ENCODE peak calls at places on chromosomes 3 and 15, in eight cellular contexts. T is WTC11; X is stimulated activated CD8-positive, alpha-beta memory T cell treated with anti-CD3 and anti-CD28 coated beads, Interleukin-15, amount 100 ng/mL, for 24 hours; W is central memory CD4-positive, alpha-beta T cell; A is activated naive CD8-positive, alpha-beta T cell treated with anti-CD3 and anti-CD28 coated beads, Interleukin-2, amount 50 U/mL, for 24 hours; Q is neural crest cell; V is Right ventricle myocardium superior; U is effector CD8-positive, alpha-beta T cell. D is an unnamed sample.

GRCh38 chr15:95826831-95827230 is 503.7 kb upstream of the NR2F2 start:
- DNase-seq in T (no peak), X (no peak), W (no peak), A (no peak), Q (no peak), V (no peak), U (no peak), D (no peak)

GRCh38 chr3:97793415-97794019 is 28.3 kb upstream of the CRYBG3 start:
- DNase-seq in T (no peak), X (no peak), W (peak), A (no peak), Q (no peak), V (no peak), U (no peak), D (peak)

GRCh38 chr15:98155356-98155755 is 194.9 kb downstream of the ARRDC4 start:
- DNase-seq in T (no peak), X (no peak), W (no peak), A (no peak), Q (no peak), V (no peak), U (no peak), D (no peak)

GRCh38 chr15:73704869-73705645 is 20.9 kb downstream of the CD276 start:
- DNase-seq in T (peak), X (peak), W (peak), A (peak), Q (peak), V (peak), U (peak), D (peak)

GRCh38 chr3:139202226-139202958 is 141.4 kb upstream of the MRPS22 start:
- DNase-seq in T (peak), X (no peak), W (no peak), A (no peak), Q (no peak), V (no peak), U (no peak), D (peak)

GRCh38 chr15:49196856-49197255 is 26.8 kb downstream of the GALK2 start:
- DNase-seq in T (no peak), X (no peak), W (no peak), A (no peak), Q (no peak), V (no peak), U (no peak), D (no peak)

GRCh38 chr3:173025941-173026340 is 115.1 kb downstream of the SPATA16 start:
- DNase-seq in T (no peak), X (no peak), W (no peak), A (no peak), Q (no peak), V (no peak), U (no peak), D (no peak)

GRCh38 chr3:133547432-133548041 is 25.9 kb upstream of the CDV3 start:
- DNase-seq in T (no peak), X (no peak), W (no peak), A (no peak), Q (no peak), V (no peak), U (no peak), D (no peak)

GRCh38 chr3:106097817-106098410 is 229.1 kb upstream of the CBLB start:
- DNase-seq in T (no peak), X (no peak), W (no peak), A (no peak), Q (no peak), V (no peak), U (no peak), D (no peak)

GRCh38 chr3:58008140-58009025 is at the start of gene FLNB:
- DNase-seq in T (peak), X (peak), W (peak), A (peak), Q (peak), V (peak), U (peak), D (no peak)

GRCh38 chr3:52128118-52128683 is 26.0 kb downstream of the POC1A start:
- DNase-seq in T (no peak), X (no peak), W (no peak), A (no peak), Q (no peak), V (no peak), U (no peak), D (no peak)

GRCh38 chr3:137103739-137104138 is 146.0 kb downstream of the IL20RB start:
- DNase-seq in T (no peak), X (no peak), W (no peak), A (no peak), Q (no peak), V (no peak), U (no peak), D (no peak)

GRCh38 chr3:120909602-120909878 is 1.5 kb downstream of the STXBP5L start:
- DNase-seq in T (peak), X (no peak), W (no peak), A (no peak), Q (peak), V (no peak), U (no peak), D (peak)

GRCh38 chr3:123758081-123758564 is 126.0 kb downstream of the MYLK start:
- DNase-seq in T (no peak), X (no peak), W (no peak), A (no peak), Q (no peak), V (no peak), U (no peak), D (peak)

GRCh38 chr15:62888628-62889027 is 153.9 kb upstream of the TPM1 start:
- DNase-seq in T (no peak), X (no peak), W (no peak), A (no peak), Q (no peak), V (no peak), U (no peak), D (no peak)

GRCh38 chr15:58553365-58553918 is 121.7 kb downstream of the LIPC start:
- DNase-seq in T (no peak), X (no peak), W (no peak), A (no peak), Q (no peak), V (no peak), U (no peak), D (peak)

GRCh38 chr3:71241981-71242552 is 341.5 kb downstream of the FOXP1 start:
- DNase-seq in T (no peak), X (no peak), W (no peak), A (no peak), Q (no peak), V (no peak), U (no peak), D (no peak)

GRCh38 chr15:46786886-46787285 is 930.4 kb upstream of the SEMA6D start:
- DNase-seq in T (no peak), X (no peak), W (no peak), A (no peak), Q (no peak), V (no peak), U (no peak), D (no peak)

GRCh38 chr15:91889143-91889815 is 35.8 kb downstream of the SLCO3A1 start:
- DNase-seq in T (no peak), X (no peak), W (no peak), A (no peak), Q (no peak), V (no peak), U (no peak), D (no peak)

GRCh38 chr15:55151621-55152020 is 45.1 kb downstream of the RSL24D1 start:
- DNase-seq in T (no peak), X (no peak), W (no peak), A (no peak), Q (no peak), V (no peak), U (no peak), D (no peak)

GRCh38 chr3:144085964-144086363 is 114.3 kb downstream of the DIPK2A start:
- DNase-seq in T (no peak), X (no peak), W (no peak), A (no peak), Q (no peak), V (no peak), U (no peak), D (no peak)

GRCh38 chr3:154111365-154111764 is 9.8 kb upstream of the ARHGEF26 start:
- DNase-seq in T (no peak), X (no peak), W (no peak), A (no peak), Q (no peak), V (no peak), U (no peak), D (no peak)

GRCh38 chr15:33393552-33393951 is 82.8 kb downstream of the RYR3 start:
- DNase-seq in T (no peak), X (no peak), W (no peak), A (no peak), Q (no peak), V (no peak), U (no peak), D (no peak)

GRCh38 chr15:85402195-85402921 is 22.0 kb downstream of the AKAP13 start:
- DNase-seq in T (no peak), X (no peak), W (no peak), A (no peak), Q (no peak), V (no peak), U (no peak), D (no peak)

GRCh38 chr3:13303410-13303809 is 116.7 kb downstream of the NUP210 start:
- DNase-seq in T (no peak), X (no peak), W (no peak), A (no peak), Q (no peak), V (peak), U (no peak), D (no peak)

GRCh38 chr3:37862712-37863551 is 1.3 kb downstream of the CTDSPL start:
- DNase-seq in T (no peak), X (no peak), W (no peak), A (no peak), Q (no peak), V (no peak), U (no peak), D (no peak)

GRCh38 chr3:89114841-89115223 is 7.4 kb downstream of the EPHA3 start:
- DNase-seq in T (no peak), X (no peak), W (no peak), A (no peak), Q (no peak), V (no peak), U (no peak), D (no peak)

GRCh38 chr3:159795776-159796175 is 192.9 kb upstream of the IL12A start:
- DNase-seq in T (no peak), X (no peak), W (no peak), A (no peak), Q (no peak), V (no peak), U (no peak), D (no peak)

GRCh38 chr3:60073942-60074341 is 1024.1 kb upstream of the CFAP20DC start:
- DNase-seq in T (no peak), X (no peak), W (no peak), A (no peak), Q (no peak), V (no peak), U (no peak), D (no peak)

GRCh38 chr3:64166584-64167155 is 58.6 kb downstream of the PRICKLE2 start:
- DNase-seq in T (peak), X (no peak), W (no peak), A (no peak), Q (no peak), V (no peak), U (no peak), D (no peak)

GRCh38 chr3:119401502-119402440 is 61.6 kb downstream of the TMEM39A start:
- DNase-seq in T (no peak), X (no peak), W (no peak), A (no peak), Q (peak), V (no peak), U (no peak), D (no peak)

GRCh38 chr3:174016186-174016585 is 618.6 kb downstream of the NLGN1 start:
- DNase-seq in T (no peak), X (no peak), W (no peak), A (no peak), Q (no peak), V (no peak), U (no peak), D (no peak)

GRCh38 chr3:192155194-192155593 is 572.1 kb downstream of the FGF12 start:
- DNase-seq in T (no peak), X (no peak), W (no peak), A (no peak), Q (no peak), V (no peak), U (no peak), D (no peak)

D was measured in Jurkat, Clone E6-1.